ENCODE peak calls at places on chromosomes 5 and 9, in seven cellular contexts. N, Y, E, M, U, T and D are unnamed samples.
A peak's percentile ranks its signal among the peaks of the same experiment; 100 is the strongest.

GRCh38 chr5:112221118-112221517 is 198.0 kb downstream of the EPB41L4A start:
- DNase-seq in Y (no peak), M (no peak), U (no peak), E (no peak), N (no peak), T (no peak), D (no peak)

GRCh38 chr5:67010684-67011409 is 185.8 kb downstream of the CD180 start:
- DNase-seq in U (peak; percentile 65), Y (peak; percentile 69), T (peak; percentile 32), E (no peak), N (peak; percentile 94), M (no peak), D (peak; percentile 87)

GRCh38 chr9:104494808-104495207 is 9.3 kb upstream of the OR13F1 start:
- DNase-seq in N (no peak), M (no peak), E (no peak), Y (no peak), T (no peak), U (no peak), D (no peak)

GRCh38 chr5:149114403-149115312 is 26.6 kb upstream of the ABLIM3 start:
- DNase-seq in N (peak; percentile 84), T (peak; percentile 69), U (no peak), M (peak; percentile 67), E (peak; percentile 47), Y (peak; percentile 91), D (peak; percentile 81)

GRCh38 chr5:116358015-116358523 is 216.6 kb downstream of the SEMA6A start:
- DNase-seq in U (no peak), N (no peak), T (no peak), E (no peak), Y (no peak), M (no peak), D (no peak)

GRCh38 chr5:69454460-69455249 is 37.9 kb upstream of the OCLN start:
- DNase-seq in E (no peak), N (no peak), U (no peak), Y (no peak), M (no peak), T (no peak), D (no peak)

GRCh38 chr5:9737265-9737664 is 107.1 kb upstream of the TAS2R1 start:
- DNase-seq in U (no peak), M (no peak), N (no peak), E (no peak), Y (no peak), T (no peak), D (no peak)

GRCh38 chr5:91955610-91956009 is 572.5 kb upstream of the ARRDC3 start:
- DNase-seq in N (no peak), Y (no peak), M (no peak), T (no peak), E (peak; percentile 23), U (no peak), D (no peak)

GRCh38 chr5:39466804-39467203 is 42.0 kb upstream of the DAB2 start:
- DNase-seq in E (no peak), T (no peak), Y (no peak), N (no peak), U (no peak), M (no peak), D (no peak)

GRCh38 chr5:97142521-97143254 is at the start of gene LIX1:
- DNase-seq in T (no peak), E (peak; percentile 65), M (peak; percentile 16), Y (peak; percentile 51), U (no peak), N (peak; percentile 36), D (peak; percentile 55)

GRCh38 chr9:136140966-136141365 is 22.3 kb upstream of the TMEM250 start:
- DNase-seq in M (no peak), Y (peak; percentile 37), E (peak; percentile 17), U (no peak), N (peak; percentile 3), T (no peak), D (no peak)

GRCh38 chr5:130243641-130244040 is 339.4 kb downstream of the CHSY3 start:
- DNase-seq in U (no peak), Y (no peak), N (no peak), M (no peak), T (no peak), E (no peak), D (no peak)

GRCh38 chr9:72211047-72211446 is 61.8 kb downstream of the GDA start:
- DNase-seq in Y (no peak), N (no peak), M (no peak), T (no peak), U (no peak), E (no peak), D (no peak)

GRCh38 chr5:154583545-154584168 is 105.6 kb upstream of the HAND1 start:
- DNase-seq in N (no peak), E (no peak), T (no peak), Y (no peak), U (no peak), M (no peak), D (no peak)

GRCh38 chr5:180718810-180719453 is 20.9 kb downstream of the OR2Y1 start:
- DNase-seq in T (peak; percentile 4), N (peak; percentile 31), Y (peak; percentile 52), E (no peak), U (no peak), M (peak; percentile 24), D (peak; percentile 29)

GRCh38 chr5:117713585-117714198 is 1139.1 kb upstream of the SEMA6A start:
- DNase-seq in Y (peak; percentile 14), E (no peak), M (no peak), U (no peak), N (no peak), T (no peak), D (peak; percentile 5)

DNA sequence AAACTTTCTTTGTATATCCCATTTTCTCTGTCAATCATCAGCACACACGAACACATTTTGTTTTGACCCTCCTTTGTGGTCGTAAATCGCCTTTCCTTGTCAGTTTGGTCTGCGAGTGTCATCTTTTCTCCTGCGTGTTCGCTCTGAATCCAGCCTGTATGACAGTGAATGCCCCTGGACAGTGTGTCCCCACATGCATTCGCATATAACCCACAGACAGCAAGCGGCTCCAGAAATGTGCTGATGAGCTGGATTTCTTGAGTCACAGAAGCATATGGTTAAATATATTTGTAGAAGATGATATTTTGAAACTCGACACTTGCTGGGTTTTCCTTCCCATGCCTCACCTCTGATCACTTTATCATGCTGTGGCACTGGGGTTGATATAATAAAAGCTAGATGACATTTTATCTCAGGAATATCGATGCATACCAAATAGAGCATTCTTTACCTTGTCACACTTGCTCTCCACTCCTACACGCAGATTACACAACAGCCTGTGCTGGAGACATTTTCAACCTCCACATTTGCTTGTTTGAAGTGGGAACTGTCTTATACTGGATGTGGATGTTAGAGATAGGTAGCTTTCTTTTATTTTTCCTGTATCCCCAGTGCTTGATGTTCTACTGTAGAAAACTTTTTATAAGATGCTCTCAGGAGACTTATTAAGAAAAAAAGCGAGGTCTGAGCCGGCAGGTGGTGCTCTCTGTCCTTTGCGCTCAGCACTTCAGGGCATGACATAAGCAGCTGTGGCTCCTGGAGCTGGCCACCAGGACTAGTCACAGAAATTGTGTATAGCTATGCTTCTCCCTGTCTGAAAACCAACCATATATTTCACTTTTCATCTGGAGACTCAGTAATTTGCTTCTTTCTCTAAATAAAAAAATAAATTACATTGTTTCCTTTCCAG is 215.1 kb downstream of the SH3GL2 start:
- DNase-seq in U (no peak), E (no peak), Y (peak; percentile 17), N (no peak), T (no peak), M (no peak), D (no peak)
- TF ChIP-seq CTCF in U (no peak), E (no peak), Y (peak; percentile 20), N (no peak), T (no peak), M (no peak), D (no peak)

DNA sequence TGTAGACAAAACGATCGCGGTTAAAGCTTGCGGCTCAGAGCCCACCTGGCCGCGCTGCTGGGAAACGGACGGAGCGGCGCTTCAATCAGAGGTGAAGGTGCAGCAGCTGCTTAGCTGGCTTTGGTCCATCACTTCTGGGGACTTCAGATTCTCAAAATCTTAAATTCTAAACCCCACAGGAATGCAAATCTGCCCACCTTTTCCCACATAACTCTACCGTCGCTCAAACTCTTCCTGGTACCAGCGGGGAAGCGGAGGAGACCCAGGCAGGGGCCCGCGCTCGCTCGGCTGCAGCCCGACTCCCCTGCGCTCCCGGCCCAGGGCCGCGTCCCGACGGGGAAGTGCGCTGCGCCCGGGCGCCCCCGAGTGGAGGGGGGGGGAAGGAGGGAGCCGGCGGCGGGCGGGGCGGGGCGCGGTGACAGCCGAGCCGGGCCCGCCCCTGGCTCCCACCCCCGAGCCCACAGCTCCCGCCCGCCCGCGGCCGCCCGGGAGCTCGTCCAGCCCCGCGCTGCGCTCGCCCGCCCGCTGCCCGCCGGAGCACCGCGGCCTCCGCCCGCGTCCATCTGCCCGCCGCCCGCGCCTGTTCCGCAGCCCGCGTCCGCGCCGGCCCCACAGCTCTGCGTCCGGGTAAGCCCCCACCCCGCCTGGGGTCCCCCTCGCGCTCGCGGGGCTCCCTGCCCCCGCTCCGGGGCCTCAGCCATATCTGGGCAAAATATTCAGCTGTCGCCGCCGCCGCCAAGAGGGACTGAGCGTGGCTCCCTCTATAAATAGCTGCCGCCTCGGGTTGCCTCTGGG is at the start of gene TMOD1:
- DNase-seq in N (peak; percentile 34), Y (peak; percentile 15), M (peak; percentile 52), E (peak; percentile 55), U (peak; percentile 81), T (no peak), D (peak; percentile 13)
- TF ChIP-seq CTCF in N (peak; percentile 18), Y (no peak), M (peak; percentile 20), E (no peak), U (peak; percentile 27), T (no peak), D (no peak)

GRCh38 chr5:150283904-150284303 is 5.7 kb downstream of the CAMK2A start:
- DNase-seq in T (no peak), Y (no peak), N (no peak), M (no peak), U (no peak), E (no peak), D (no peak)

GRCh38 chr5:150284311-150284710 is 5.3 kb downstream of the CAMK2A start:
- DNase-seq in T (no peak), M (no peak), U (no peak), Y (no peak), N (no peak), E (peak; percentile 6), D (no peak)

GRCh38 chr5:150285114-150285513 is 4.5 kb downstream of the CAMK2A start:
- DNase-seq in N (no peak), U (no peak), M (no peak), E (peak; percentile 2), T (no peak), Y (no peak), D (no peak)

GRCh38 chr5:150288361-150288760 is 1.2 kb downstream of the CAMK2A start:
- DNase-seq in E (peak; percentile 2), Y (no peak), T (no peak), N (no peak), M (no peak), U (no peak), D (no peak)

DNA sequence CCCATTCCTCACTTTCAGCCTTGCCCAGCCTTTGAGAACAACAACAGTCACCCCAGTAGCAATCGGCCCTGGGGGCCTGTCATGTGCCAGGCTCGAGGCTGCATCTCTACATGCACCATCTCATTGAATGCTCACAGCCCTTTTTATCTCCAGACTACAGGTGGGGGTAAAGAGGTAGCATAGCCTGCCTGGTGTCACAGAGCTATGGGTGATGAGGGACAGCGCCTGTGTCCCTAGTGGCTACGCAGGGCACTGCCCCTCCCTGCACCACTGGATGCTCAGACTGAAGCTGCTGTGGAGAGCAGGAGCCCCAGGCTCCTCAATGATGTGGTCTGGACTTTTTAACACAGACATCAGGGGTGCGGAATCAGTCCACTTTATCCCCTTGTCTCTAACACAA is 2.8 kb downstream of the CAMK2A start:
- DNase-seq in N (no peak), M (no peak), U (no peak), T (no peak), E (peak; percentile 28), Y (no peak), D (no peak)
- TF ChIP-seq CTCF in N (peak; percentile 11), M (no peak), U (peak; percentile 12), T (peak; percentile 28), E (peak; percentile 56), Y (peak; percentile 20), D (peak; percentile 22)

GRCh38 chr9:2597483-2597882 is 24.1 kb upstream of the VLDLR start:
- DNase-seq in N (peak; percentile 2), Y (peak; percentile 19), E (no peak), T (no peak), U (no peak), M (no peak), D (no peak)
- TF ChIP-seq CTCF in N (no peak), Y (no peak), E (no peak), T (no peak), U (no peak), M (no peak), D (no peak)